ENCODE peak calls at places on chromosomes 13 and 19, in eight cellular contexts. O, F, Z, A, X, S, D and M are unnamed samples.

GRCh38 chr13:94483970-94484369 is 4.5 kb upstream of the DCT start:
- DNase-seq in O (no peak), F (no peak), Z (no peak), A (no peak), X (no peak), S (no peak), D (no peak), M (no peak)

GRCh38 chr13:70747305-70747704 is 639.1 kb upstream of the KLHL1 start:
- DNase-seq in O (no peak), F (no peak), Z (no peak), A (no peak), X (no peak), S (peak; percentile 2), D (no peak), M (no peak)

GRCh38 chr13:60612593-60612992 is 215.6 kb downstream of the TDRD3 start:
- DNase-seq in O (no peak), F (no peak), Z (no peak), A (no peak), X (no peak), S (no peak), D (no peak), M (no peak)

GRCh38 chr13:71610876-71611275 is 256.1 kb downstream of the DACH1 start:
- DNase-seq in O (no peak), F (no peak), Z (no peak), A (no peak), X (no peak), S (no peak), D (no peak), M (no peak)

GRCh38 chr13:48818495-48818961 is 157.2 kb upstream of the FNDC3A start:
- DNase-seq in O (no peak), F (peak; percentile 94), Z (no peak), A (no peak), X (peak; percentile 41), S (peak; percentile 96), D (no peak), M (no peak)

GRCh38 chr13:75479102-75479501 is 2.9 kb downstream of the TBC1D4 start:
- DNase-seq in O (no peak), F (no peak), Z (no peak), A (no peak), X (no peak), S (no peak), D (no peak), M (no peak)

GRCh38 chr19:45177817-45178261 is at the start of gene TRAPPC6A:
- DNase-seq in O (no peak), F (no peak), Z (no peak), A (no peak), X (peak; percentile 66), S (peak; percentile 82), D (no peak), M (no peak)

GRCh38 chr13:36090592-36090991 is 40.6 kb downstream of the DCLK1 start:
- DNase-seq in O (no peak), F (peak; percentile 30), Z (no peak), A (no peak), X (no peak), S (peak; percentile 3), D (no peak), M (no peak)

GRCh38 chr13:45412274-45413049 is 5.7 kb downstream of the SLC25A30 start:
- DNase-seq in O (no peak), F (no peak), Z (no peak), A (no peak), X (no peak), S (peak; percentile 12), D (no peak), M (no peak)

GRCh38 chr19:56838930-56839664 is 1.4 kb downstream of the PEG3 start:
- DNase-seq in O (peak; percentile 97), F (no peak), Z (peak; percentile 99), A (peak; percentile 99), X (no peak), S (peak; percentile 71), D (no peak), M (no peak)

GRCh38 chr13:31598990-31599389 is 140.3 kb upstream of the RXFP2 start:
- DNase-seq in O (no peak), F (no peak), Z (no peak), A (no peak), X (no peak), S (no peak), D (no peak), M (no peak)